ENCODE peak calls at places on chromosomes 4 and X, in four cellular contexts. M is left ventricle myocardium inferior, B is IMR-90, S is LNCaP clone FGC. A is an unnamed sample.

GRCh38 chrX:1451251-1451675 is 1.4 kb downstream of the ASMTL start:
- DNase-seq in M (no peak), B (no peak), S (no peak), A (no peak)

GRCh38 chr4:127212269-127212580 is 420.5 kb upstream of the INTU start:
- DNase-seq in M (no peak), B (no peak), S (no peak), A (no peak)

GRCh38 chr4:130238121-130238520 is 1142.2 kb downstream of the C4orf33 start:
- DNase-seq in M (no peak), B (no peak), S (peak), A (no peak)

GRCh38 chr4:91621446-91621845 is 682.3 kb upstream of the GRID2 start:
- DNase-seq in M (no peak), B (no peak), S (no peak), A (no peak)

GRCh38 chrX:153381684-153382532 is 19.2 kb downstream of the PNMA6E start:
- DNase-seq in M (no peak), B (peak), S (no peak), A (peak)

GRCh38 chr4:48038666-48039065 is 22.1 kb downstream of the NIPAL1 start:
- DNase-seq in M (no peak), B (no peak), S (no peak), A (no peak)

GRCh38 chr4:182863501-182863900 is 53.7 kb downstream of the DCTD start:
- DNase-seq in M (no peak), B (no peak), S (no peak), A (no peak)

GRCh38 chrX:56764975-56765791 is 36.1 kb downstream of the NBDY start:
- DNase-seq in M (no peak), B (no peak), S (no peak), A (no peak)

GRCh38 chr4:17111436-17111835 is 213.0 kb upstream of the LDB2 start:
- DNase-seq in M (no peak), B (no peak), S (no peak), A (no peak)

GRCh38 chr4:8364141-8364540 is 76.4 kb downstream of the ACOX3 start:
- DNase-seq in M (no peak), B (no peak), S (no peak), A (no peak)

GRCh38 chr4:52964561-52964960 is 102.4 kb downstream of the RASL11B start:
- DNase-seq in M (no peak), B (no peak), S (no peak), A (no peak)

GRCh38 chr4:141636771-141637460 is 533 bp downstream of the IL15 start:
- DNase-seq in M (peak), B (peak), S (no peak), A (peak)

GRCh38 chr4:153082322-153083301 is 121.6 kb upstream of the TRIM2 start:
- DNase-seq in M (no peak), B (no peak), S (no peak), A (no peak)

GRCh38 chr4:5932021-5932553 is 39.2 kb upstream of the CRMP1 start:
- DNase-seq in M (no peak), B (no peak), S (no peak), A (no peak)

GRCh38 chr4:110085131-110085530 is 113.3 kb downstream of the ELOVL6 start:
- DNase-seq in M (no peak), B (peak), S (no peak), A (peak)

GRCh38 chrX:100208076-100208475 is 202.0 kb downstream of the PCDH19 start:
- DNase-seq in M (no peak), B (no peak), S (no peak), A (no peak)

GRCh38 chrX:100410083-100410590 is at the start of gene PCDH19:
- DNase-seq in M (peak), B (peak), S (peak), A (peak)

GRCh38 chr4:114012749-114013148 is 33.3 kb upstream of the ARSJ start:
- DNase-seq in M (no peak), B (no peak), S (no peak), A (no peak)

GRCh38 chr4:114017120-114017917 is 37.9 kb upstream of the ARSJ start:
- DNase-seq in M (no peak), B (no peak), S (no peak), A (no peak)

GRCh38 chr4:114019972-114020358 is 40.5 kb upstream of the ARSJ start:
- DNase-seq in M (no peak), B (no peak), S (no peak), A (no peak)

GRCh38 chr4:114019276-114019971 is 40.0 kb upstream of the ARSJ start:
- DNase-seq in M (no peak), B (peak), S (no peak), A (no peak)

GRCh38 chr4:114015444-114015899 is 36.0 kb upstream of the ARSJ start:
- DNase-seq in M (no peak), B (peak), S (peak), A (no peak)
- TF ChIP-seq CTCF in M (no peak), B (no peak), S (no peak), A (no peak)

DNA sequence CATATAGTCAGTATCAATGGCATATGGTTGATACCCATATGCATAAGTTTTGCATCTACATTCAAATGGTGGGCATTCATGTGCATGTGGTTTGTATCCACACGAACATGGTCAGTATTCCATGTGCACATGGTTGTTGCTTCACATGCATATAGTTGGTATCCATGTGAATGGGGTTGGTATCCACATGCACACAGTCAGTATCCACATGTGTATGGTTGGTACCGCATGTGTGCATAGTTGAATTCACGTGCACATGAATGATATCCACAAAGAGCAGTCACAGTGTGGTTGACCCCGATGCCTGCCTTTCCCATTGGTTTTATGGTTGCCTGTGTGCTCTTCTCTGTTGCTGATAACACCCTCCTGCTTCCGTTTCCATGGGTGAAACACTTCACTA is 427.9 kb downstream of the STIM2 start:
- DNase-seq in M (no peak), B (no peak), S (no peak), A (no peak)
- H3K4me3 ChIP-seq in M (no peak), B (no peak), S (no peak), A (no peak)

GRCh38 chrX:48826135-48826875 is at the start of gene ERAS:
- DNase-seq in M (no peak), B (no peak), S (no peak), A (no peak)
- TF ChIP-seq CTCF in M (no peak), B (no peak), S (no peak), A (no peak)

DNA sequence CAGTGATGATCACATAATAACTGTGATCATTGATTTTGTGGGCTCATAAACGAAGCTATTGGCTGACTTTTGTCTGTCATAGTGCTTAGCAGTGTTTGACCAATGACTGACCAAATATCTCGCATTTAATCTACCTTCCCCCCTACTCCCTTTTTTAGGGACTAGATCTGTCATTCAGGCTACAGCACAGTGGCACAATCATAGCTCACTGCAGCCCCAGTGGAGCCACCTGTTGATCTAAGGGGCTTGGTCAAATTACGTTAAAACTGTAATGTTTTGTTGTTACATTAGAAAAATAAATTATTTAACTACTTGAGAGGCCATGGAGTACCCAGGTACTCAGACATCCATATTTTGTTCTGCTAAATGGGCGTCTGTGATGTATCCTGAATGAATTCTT is 1.5 kb downstream of the FUNDC2 start:
- DNase-seq in M (no peak), B (no peak), S (peak), A (no peak)
- H3K4me3 ChIP-seq in M (peak), B (no peak), S (peak), A (peak)

DNA sequence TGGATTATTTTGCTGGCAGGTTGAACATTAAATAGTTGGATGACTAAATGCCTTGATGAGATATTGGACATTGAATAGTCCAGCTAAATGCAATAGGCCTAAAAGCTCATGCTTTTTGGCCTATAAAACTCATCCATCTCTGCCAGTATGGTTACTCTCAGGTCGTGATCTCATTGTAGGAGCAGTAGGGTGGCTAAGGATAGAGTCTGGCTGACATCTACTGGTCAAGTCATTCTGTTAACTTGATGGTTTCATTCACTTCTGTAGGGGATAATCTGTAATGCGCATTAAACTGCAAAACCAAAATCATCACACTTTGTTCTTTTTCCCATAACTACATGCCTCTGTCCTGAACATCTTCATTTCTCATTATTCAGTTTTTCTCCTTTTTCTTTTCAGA is 227.0 kb downstream of the DKK2 start:
- DNase-seq in M (no peak), B (peak), S (peak), A (no peak)
- TF ChIP-seq CTCF in M (peak), B (peak), S (peak), A (peak)

GRCh38 chrX:71253253-71254091 is 468 bp downstream of the ZMYM3 start:
- DNase-seq in M (peak), B (peak), S (no peak), A (peak)

GRCh38 chrX:71250856-71251255 is 3.1 kb downstream of the ZMYM3 start:
- DNase-seq in M (no peak), B (no peak), S (no peak), A (no peak)

GRCh38 chrX:71254092-71254941 is at the start of gene ZMYM3:
- DNase-seq in M (peak), B (peak), S (peak), A (peak)

GRCh38 chrX:71252221-71252620 is 1.7 kb downstream of the ZMYM3 start:
- DNase-seq in M (no peak), B (no peak), S (no peak), A (no peak)

GRCh38 chrX:71251456-71251973 is 2.4 kb downstream of the ZMYM3 start:
- DNase-seq in M (no peak), B (no peak), S (no peak), A (no peak)
- H3K4me3 ChIP-seq in M (no peak), B (no peak), S (no peak), A (no peak)

DNA sequence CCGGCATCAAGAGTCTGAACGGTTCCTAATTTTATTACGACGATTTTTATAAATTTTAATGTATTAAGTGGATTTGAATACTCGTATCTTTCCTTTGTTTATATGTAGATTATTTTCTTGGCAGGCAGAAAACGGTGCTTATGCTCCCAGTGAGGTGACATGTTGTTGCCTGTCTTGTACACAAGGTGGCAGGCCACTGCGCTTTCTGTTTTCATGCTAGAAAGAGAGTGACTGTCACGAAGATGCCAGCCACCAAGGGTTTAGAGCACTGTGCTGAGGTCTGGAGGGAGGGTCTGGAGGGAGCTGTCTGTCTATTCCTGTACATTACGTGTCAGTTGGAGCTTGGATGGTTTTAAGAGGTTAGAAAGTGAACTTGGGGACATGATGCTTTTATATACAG is 87.7 kb downstream of the SHROOM2 start:
- DNase-seq in M (no peak), B (peak), S (no peak), A (peak)
- TF ChIP-seq CTCF in M (peak), B (peak), S (peak), A (peak)